ENCODE peak calls at places on chromosomes 13 and 19, in six cellular contexts. One of them, this sample, is unnamed.

GRCh38 chr19:1416014-1416841 is 8.8 kb downstream of the DAZAP1 start:
- DNase-seq in hepatocyte: no peak
- DNase-seq in HCT116: no peak
- DNase-seq in OCI-LY7: no peak
- DNase-seq in PC-3: no peak
- DNase-seq in GM23248: peak; percentile 75
- DNase-seq in this sample: no peak

GRCh38 chr13:113616281-113616906 is 31.8 kb downstream of the TFDP1 start:
- DNase-seq in hepatocyte: peak; percentile 54
- DNase-seq in HCT116: no peak
- DNase-seq in OCI-LY7: no peak
- DNase-seq in PC-3: no peak
- DNase-seq in GM23248: no peak
- DNase-seq in this sample: no peak

GRCh38 chr19:1286451-1286858 is 782 bp downstream of the EFNA2 start:
- DNase-seq in hepatocyte: no peak
- DNase-seq in HCT116: no peak
- DNase-seq in OCI-LY7: no peak
- DNase-seq in PC-3: no peak
- DNase-seq in GM23248: no peak
- DNase-seq in this sample: no peak

GRCh38 chr13:102033719-102034446 is 368.0 kb downstream of the FGF14 start:
- DNase-seq in hepatocyte: no peak
- DNase-seq in HCT116: no peak
- DNase-seq in OCI-LY7: no peak
- DNase-seq in PC-3: no peak
- DNase-seq in GM23248: no peak
- DNase-seq in this sample: peak; percentile 56

GRCh38 chr19:14555918-14556661 is 15.8 kb downstream of the NDUFB7 start:
- DNase-seq in hepatocyte: no peak
- DNase-seq in HCT116: no peak
- DNase-seq in OCI-LY7: no peak
- DNase-seq in PC-3: peak; percentile 53
- DNase-seq in GM23248: peak; percentile 20
- DNase-seq in this sample: no peak

GRCh38 chr13:103758222-103758621 is 692.0 kb upstream of the SLC10A2 start:
- DNase-seq in hepatocyte: no peak
- DNase-seq in HCT116: no peak
- DNase-seq in OCI-LY7: no peak
- DNase-seq in PC-3: no peak
- DNase-seq in GM23248: no peak
- DNase-seq in this sample: no peak

GRCh38 chr19:45179063-45179847 is 671 bp downstream of the BLOC1S3 start:
- DNase-seq in hepatocyte: peak; percentile 81
- DNase-seq in HCT116: no peak
- DNase-seq in OCI-LY7: no peak
- DNase-seq in PC-3: peak; percentile 30
- DNase-seq in GM23248: peak; percentile 81
- DNase-seq in this sample: peak; percentile 61

GRCh38 chr13:114015111-114015551 is 41.3 kb upstream of the C13orf46 start:
- DNase-seq in hepatocyte: no peak
- DNase-seq in HCT116: no peak
- DNase-seq in OCI-LY7: no peak
- DNase-seq in PC-3: no peak
- DNase-seq in GM23248: no peak
- DNase-seq in this sample: no peak

GRCh38 chr19:49486232-49486631 is 1.2 kb upstream of the RPL13A start:
- DNase-seq in hepatocyte: no peak
- DNase-seq in HCT116: no peak
- DNase-seq in OCI-LY7: no peak
- DNase-seq in PC-3: no peak
- DNase-seq in GM23248: no peak
- DNase-seq in this sample: peak; percentile 0

GRCh38 chr13:95814494-95814893 is 137.6 kb downstream of the DNAJC3 start:
- DNase-seq in hepatocyte: no peak
- DNase-seq in HCT116: no peak
- DNase-seq in OCI-LY7: no peak
- DNase-seq in PC-3: no peak
- DNase-seq in GM23248: no peak
- DNase-seq in this sample: no peak

GRCh38 chr19:33248954-33249613 is 23.4 kb upstream of the SLC7A10 start:
- DNase-seq in hepatocyte: peak; percentile 61
- DNase-seq in HCT116: no peak
- DNase-seq in OCI-LY7: no peak
- DNase-seq in PC-3: peak; percentile 39
- DNase-seq in GM23248: peak; percentile 54
- DNase-seq in this sample: no peak

GRCh38 chr13:75963318-75963717 is 327.2 kb downstream of the LMO7 start:
- DNase-seq in hepatocyte: no peak
- DNase-seq in HCT116: no peak
- DNase-seq in OCI-LY7: no peak
- DNase-seq in PC-3: peak; percentile 4
- DNase-seq in GM23248: no peak
- DNase-seq in this sample: peak; percentile 8

GRCh38 chr19:4597975-4598671 is 38.6 kb upstream of the SEMA6B start:
- DNase-seq in hepatocyte: peak; percentile 70
- DNase-seq in HCT116: no peak
- DNase-seq in OCI-LY7: peak; percentile 75
- DNase-seq in PC-3: peak; percentile 61
- DNase-seq in GM23248: peak; percentile 46
- DNase-seq in this sample: peak; percentile 93

GRCh38 chr13:66774046-66774445 is 456.1 kb downstream of the PCDH9 start:
- DNase-seq in hepatocyte: no peak
- DNase-seq in HCT116: no peak
- DNase-seq in OCI-LY7: no peak
- DNase-seq in PC-3: no peak
- DNase-seq in GM23248: no peak
- DNase-seq in this sample: no peak

GRCh38 chr13:30844548-30845296 is 61.3 kb upstream of the MEDAG start:
- DNase-seq in hepatocyte: no peak
- DNase-seq in HCT116: no peak
- DNase-seq in OCI-LY7: no peak
- DNase-seq in PC-3: no peak
- DNase-seq in GM23248: no peak
- DNase-seq in this sample: no peak

GRCh38 chr13:50644081-50644871 is 199.2 kb downstream of the DLEU7 start:
- DNase-seq in hepatocyte: no peak
- DNase-seq in HCT116: no peak
- DNase-seq in OCI-LY7: peak; percentile 19
- DNase-seq in PC-3: peak; percentile 69
- DNase-seq in GM23248: no peak
- DNase-seq in this sample: no peak
- TF ChIP-seq EZH2phosphoT487 in hepatocyte: no peak
- TF ChIP-seq EZH2phosphoT487 in HCT116: no peak
- TF ChIP-seq EZH2phosphoT487 in OCI-LY7: no peak
- TF ChIP-seq EZH2phosphoT487 in PC-3: no peak
- TF ChIP-seq EZH2phosphoT487 in GM23248: no peak
- TF ChIP-seq EZH2phosphoT487 in this sample: no peak

DNA sequence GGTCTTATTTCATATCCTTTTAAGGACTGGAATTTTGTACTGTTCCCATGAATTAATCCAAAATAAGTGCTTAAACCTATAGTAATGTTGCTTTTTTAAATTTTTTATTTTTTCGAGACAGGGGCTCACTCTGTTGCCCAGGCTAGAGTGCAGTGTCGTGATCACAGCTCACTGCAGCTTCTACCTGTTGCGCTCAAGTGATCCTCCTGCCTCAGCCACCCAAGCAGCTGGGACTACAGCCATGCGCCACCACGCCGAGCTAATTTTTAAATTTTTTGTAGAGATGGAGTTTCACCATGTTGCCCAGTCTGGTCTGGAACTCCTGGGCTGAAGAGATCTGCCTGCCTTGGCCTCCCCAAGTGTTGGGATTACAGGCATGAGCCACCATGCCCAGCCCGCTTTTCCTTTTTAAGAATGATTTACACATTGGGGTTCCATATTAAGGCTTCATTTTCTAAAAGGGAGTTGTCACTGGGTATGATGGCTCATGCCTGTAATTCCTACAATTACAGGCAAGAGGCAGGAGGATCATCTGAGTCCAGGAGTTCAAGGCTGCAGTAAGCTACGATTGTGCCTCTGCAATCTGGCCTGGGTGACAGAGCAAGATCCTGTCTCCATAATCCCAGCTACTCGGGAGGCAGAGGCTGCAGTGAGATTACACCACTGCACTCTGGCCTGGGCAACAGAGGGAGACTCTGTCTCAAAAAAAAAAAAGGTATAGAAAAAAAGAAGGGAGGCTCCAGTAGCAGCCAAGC is 28.3 kb upstream of the AKT2 start:
- DNase-seq in hepatocyte: no peak
- DNase-seq in HCT116: no peak
- DNase-seq in OCI-LY7: no peak
- DNase-seq in PC-3: no peak
- DNase-seq in GM23248: no peak
- DNase-seq in this sample: no peak
- H3K4me3 ChIP-seq in hepatocyte: no peak overlapping the region
- H3K4me3 ChIP-seq in HCT116: no peak overlapping the region
- H3K4me3 ChIP-seq in OCI-LY7: no peak overlapping the region
- H3K4me3 ChIP-seq in PC-3: no peak overlapping the region
- H3K4me3 ChIP-seq in GM23248: no peak overlapping the region
- H3K4me3 ChIP-seq in this sample: no peak overlapping the region

DNA sequence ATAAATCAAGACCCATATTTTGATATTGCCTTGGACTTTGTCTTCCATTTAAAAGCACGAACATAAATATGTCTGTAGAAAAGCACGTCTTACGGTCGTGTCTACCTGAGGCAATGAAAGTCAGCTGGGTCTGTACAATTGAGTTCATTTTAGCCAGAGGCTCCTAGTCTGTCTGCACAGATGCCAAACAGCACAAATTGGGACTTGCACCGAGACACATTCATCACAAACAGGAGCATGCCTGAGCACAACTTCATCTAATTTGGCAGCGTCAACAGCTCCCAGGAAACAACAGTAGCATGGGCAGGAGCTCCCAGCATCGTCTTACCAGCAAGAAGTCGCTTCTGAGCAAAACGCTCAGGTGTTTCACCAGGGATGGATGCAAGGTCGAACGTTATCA is 687.0 kb downstream of the EFNB2 start:
- DNase-seq in hepatocyte: no peak
- DNase-seq in HCT116: no peak
- DNase-seq in OCI-LY7: no peak
- DNase-seq in PC-3: no peak
- DNase-seq in GM23248: no peak
- DNase-seq in this sample: no peak
- TF ChIP-seq EZH2phosphoT487 in hepatocyte: no peak
- TF ChIP-seq EZH2phosphoT487 in HCT116: no peak
- TF ChIP-seq EZH2phosphoT487 in OCI-LY7: no peak
- TF ChIP-seq EZH2phosphoT487 in PC-3: no peak
- TF ChIP-seq EZH2phosphoT487 in GM23248: no peak
- TF ChIP-seq EZH2phosphoT487 in this sample: no peak

GRCh38 chr19:10118960-10119359 is 739 bp downstream of the EIF3G start:
- DNase-seq in hepatocyte: no peak
- DNase-seq in HCT116: no peak
- DNase-seq in OCI-LY7: no peak
- DNase-seq in PC-3: peak; percentile 23
- DNase-seq in GM23248: peak; percentile 69
- DNase-seq in this sample: no peak
- H3K4me3 ChIP-seq in hepatocyte: peak overlapping the region; percentile 25
- H3K4me3 ChIP-seq in HCT116: peak overlapping the region; percentile 99
- H3K4me3 ChIP-seq in OCI-LY7: peak overlapping the region; percentile 91
- H3K4me3 ChIP-seq in PC-3: peak overlapping the region; percentile 76
- H3K4me3 ChIP-seq in GM23248: peak overlapping the region; percentile 98
- H3K4me3 ChIP-seq in this sample: peak overlapping the region; percentile 88

GRCh38 chr13:50715402-50716146 is 127.9 kb downstream of the DLEU7 start:
- DNase-seq in hepatocyte: no peak
- DNase-seq in HCT116: no peak
- DNase-seq in OCI-LY7: no peak
- DNase-seq in PC-3: no peak
- DNase-seq in GM23248: no peak
- DNase-seq in this sample: no peak

GRCh38 chr13:50714886-50715285 is 128.6 kb downstream of the DLEU7 start:
- DNase-seq in hepatocyte: no peak
- DNase-seq in HCT116: no peak
- DNase-seq in OCI-LY7: no peak
- DNase-seq in PC-3: no peak
- DNase-seq in GM23248: no peak
- DNase-seq in this sample: no peak

GRCh38 chr13:50712882-50713281 is 130.6 kb downstream of the DLEU7 start:
- DNase-seq in hepatocyte: no peak
- DNase-seq in HCT116: no peak
- DNase-seq in OCI-LY7: no peak
- DNase-seq in PC-3: no peak
- DNase-seq in GM23248: no peak
- DNase-seq in this sample: no peak

GRCh38 chr13:50712469-50712868 is 131.0 kb downstream of the DLEU7 start:
- DNase-seq in hepatocyte: no peak
- DNase-seq in HCT116: no peak
- DNase-seq in OCI-LY7: no peak
- DNase-seq in PC-3: no peak
- DNase-seq in GM23248: no peak
- DNase-seq in this sample: no peak

DNA sequence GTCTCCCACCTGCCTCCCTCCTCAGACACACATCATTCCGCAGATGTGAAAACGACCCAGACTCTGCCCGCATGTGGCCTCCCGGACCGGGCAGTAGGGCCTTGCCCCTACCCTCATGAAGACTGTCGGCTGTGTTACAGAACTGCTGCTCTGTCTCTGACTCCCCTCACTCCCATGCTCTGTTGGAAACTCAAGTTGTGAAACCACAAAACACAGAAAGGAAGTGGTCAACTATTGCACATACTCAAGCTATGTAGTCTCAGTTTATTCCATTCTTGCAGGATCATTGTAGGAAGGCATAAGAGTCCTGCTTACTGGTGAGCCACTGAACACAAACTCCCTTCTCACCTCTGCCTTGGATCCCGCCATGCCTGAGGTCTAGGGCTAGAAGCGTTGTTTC is 129.6 kb downstream of the DLEU7 start:
- DNase-seq in hepatocyte: no peak
- DNase-seq in HCT116: no peak
- DNase-seq in OCI-LY7: peak; percentile 45
- DNase-seq in PC-3: peak; percentile 31
- DNase-seq in GM23248: peak; percentile 78
- DNase-seq in this sample: no peak
- TF ChIP-seq EZH2phosphoT487 in hepatocyte: no peak
- TF ChIP-seq EZH2phosphoT487 in HCT116: no peak
- TF ChIP-seq EZH2phosphoT487 in OCI-LY7: no peak
- TF ChIP-seq EZH2phosphoT487 in PC-3: no peak
- TF ChIP-seq EZH2phosphoT487 in GM23248: peak; percentile 50
- TF ChIP-seq EZH2phosphoT487 in this sample: no peak